ENCODE peak calls at places on chromosomes 13 and 19, in nine cellular contexts. One of them, this sample, is unnamed.

GRCh38 chr13:86446311-86446710 is 647.1 kb upstream of the SLITRK6 start:
- DNase-seq in left ventricle myocardium inferior: no peak
- DNase-seq in AG09319: no peak
- DNase-seq in cardiac fibroblast: no peak
- DNase-seq in progenitor cell of endocrine pancreas: no peak
- DNase-seq in ovary: no peak
- DNase-seq in Calu3: no peak
- DNase-seq in H9: peak; percentile 66
- DNase-seq in fibroblast of lung: peak; percentile 91
- DNase-seq in this sample: no peak

GRCh38 chr13:80361883-80362327 is 21.0 kb upstream of the SPRY2 start:
- DNase-seq in Calu3: no peak
- DNase-seq in progenitor cell of endocrine pancreas: no peak
- DNase-seq in cardiac fibroblast: no peak
- DNase-seq in left ventricle myocardium inferior: no peak
- DNase-seq in AG09319: no peak
- DNase-seq in H9: peak; percentile 36
- DNase-seq in ovary: no peak
- DNase-seq in fibroblast of lung: no peak
- DNase-seq in this sample: no peak

GRCh38 chr19:46875234-46875633 is 14.4 kb downstream of the ARHGAP35 start:
- DNase-seq in H9: no peak
- DNase-seq in cardiac fibroblast: no peak
- DNase-seq in Calu3: no peak
- DNase-seq in fibroblast of lung: peak; percentile 25
- DNase-seq in left ventricle myocardium inferior: no peak
- DNase-seq in progenitor cell of endocrine pancreas: no peak
- DNase-seq in AG09319: no peak
- DNase-seq in ovary: no peak
- DNase-seq in this sample: no peak

GRCh38 chr13:64471916-64472315 is 2758.2 kb downstream of the PCDH9 start:
- DNase-seq in fibroblast of lung: peak; percentile 51
- DNase-seq in Calu3: no peak
- DNase-seq in H9: no peak
- DNase-seq in progenitor cell of endocrine pancreas: no peak
- DNase-seq in AG09319: no peak
- DNase-seq in ovary: no peak
- DNase-seq in left ventricle myocardium inferior: no peak
- DNase-seq in cardiac fibroblast: peak; percentile 75
- DNase-seq in this sample: no peak

GRCh38 chr19:45981350-45981749 is 7.7 kb upstream of the NOVA2 start:
- DNase-seq in fibroblast of lung: peak; percentile 57
- DNase-seq in ovary: no peak
- DNase-seq in H9: no peak
- DNase-seq in Calu3: no peak
- DNase-seq in progenitor cell of endocrine pancreas: no peak
- DNase-seq in AG09319: no peak
- DNase-seq in left ventricle myocardium inferior: no peak
- DNase-seq in cardiac fibroblast: no peak
- DNase-seq in this sample: no peak

GRCh38 chr13:43058836-43059235 is 35.5 kb downstream of the DNAJC15 start:
- DNase-seq in progenitor cell of endocrine pancreas: no peak
- DNase-seq in fibroblast of lung: peak; percentile 48
- DNase-seq in H9: no peak
- DNase-seq in Calu3: no peak
- DNase-seq in left ventricle myocardium inferior: no peak
- DNase-seq in AG09319: no peak
- DNase-seq in ovary: no peak
- DNase-seq in cardiac fibroblast: no peak
- DNase-seq in this sample: no peak

GRCh38 chr13:50122465-50122864 is 107.2 kb downstream of the KCNRG start:
- DNase-seq in ovary: no peak
- DNase-seq in Calu3: no peak
- DNase-seq in fibroblast of lung: no peak
- DNase-seq in progenitor cell of endocrine pancreas: no peak
- DNase-seq in H9: no peak
- DNase-seq in cardiac fibroblast: no peak
- DNase-seq in AG09319: no peak
- DNase-seq in left ventricle myocardium inferior: no peak
- DNase-seq in this sample: no peak

GRCh38 chr13:93476175-93476574 is 249.6 kb downstream of the GPC6 start:
- DNase-seq in progenitor cell of endocrine pancreas: no peak
- DNase-seq in H9: no peak
- DNase-seq in Calu3: no peak
- DNase-seq in fibroblast of lung: peak; percentile 96
- DNase-seq in cardiac fibroblast: peak; percentile 25
- DNase-seq in AG09319: peak; percentile 2
- DNase-seq in ovary: no peak
- DNase-seq in left ventricle myocardium inferior: no peak
- DNase-seq in this sample: no peak

GRCh38 chr13:74767031-74767430 is 632.8 kb upstream of the KLF12 start:
- DNase-seq in progenitor cell of endocrine pancreas: no peak
- DNase-seq in cardiac fibroblast: peak; percentile 90
- DNase-seq in left ventricle myocardium inferior: no peak
- DNase-seq in H9: no peak
- DNase-seq in AG09319: no peak
- DNase-seq in fibroblast of lung: peak; percentile 57
- DNase-seq in Calu3: no peak
- DNase-seq in ovary: no peak
- DNase-seq in this sample: no peak

GRCh38 chr19:16760990-16761389 is 41.3 kb downstream of the NWD1 start:
- DNase-seq in AG09319: no peak
- DNase-seq in ovary: no peak
- DNase-seq in H9: no peak
- DNase-seq in fibroblast of lung: no peak
- DNase-seq in left ventricle myocardium inferior: no peak
- DNase-seq in Calu3: no peak
- DNase-seq in cardiac fibroblast: no peak
- DNase-seq in progenitor cell of endocrine pancreas: no peak
- DNase-seq in this sample: no peak

DNA sequence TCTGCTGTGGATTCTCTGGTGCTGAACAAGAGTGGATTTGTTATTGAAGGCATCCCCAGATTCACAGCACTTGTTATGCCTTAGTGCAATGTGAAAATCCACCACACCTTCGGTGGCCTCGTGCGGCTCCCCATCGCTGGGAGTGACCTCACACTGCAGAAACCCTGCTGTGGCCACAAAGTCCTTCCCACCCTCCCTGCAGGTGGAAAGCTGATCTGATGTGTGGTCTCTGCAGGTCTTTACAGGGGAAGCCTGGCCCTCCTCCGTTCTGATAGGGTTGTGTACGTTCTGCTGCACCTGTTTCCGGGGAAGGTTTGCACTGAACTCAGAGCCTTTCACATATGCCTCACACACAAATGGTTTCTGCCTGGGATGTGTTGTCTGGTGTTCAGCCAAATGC is 5.0 kb downstream of the ZNF792 start:
- DNase-seq in ovary: no peak
- DNase-seq in progenitor cell of endocrine pancreas: no peak
- DNase-seq in left ventricle myocardium inferior: no peak
- DNase-seq in fibroblast of lung: no peak
- DNase-seq in H9: no peak
- DNase-seq in Calu3: no peak
- DNase-seq in cardiac fibroblast: no peak
- DNase-seq in AG09319: no peak
- DNase-seq in this sample: no peak
- TF ChIP-seq CTCF in ovary: no peak
- TF ChIP-seq CTCF in progenitor cell of endocrine pancreas: no peak
- TF ChIP-seq CTCF in left ventricle myocardium inferior: no peak
- TF ChIP-seq CTCF in fibroblast of lung: no peak
- TF ChIP-seq CTCF in H9: no peak
- TF ChIP-seq CTCF in Calu3: no peak
- TF ChIP-seq CTCF in cardiac fibroblast: no peak
- TF ChIP-seq CTCF in AG09319: no peak
- TF ChIP-seq CTCF in this sample: no peak

GRCh38 chr13:77751513-77752456 is 54.3 kb downstream of the SLAIN1 start:
- DNase-seq in AG09319: peak; percentile 11
- DNase-seq in Calu3: peak; percentile 7
- DNase-seq in H9: peak; percentile 41
- DNase-seq in cardiac fibroblast: peak; percentile 70
- DNase-seq in left ventricle myocardium inferior: no peak
- DNase-seq in ovary: no peak
- DNase-seq in fibroblast of lung: peak; percentile 29
- DNase-seq in progenitor cell of endocrine pancreas: no peak
- DNase-seq in this sample: no peak
- TF ChIP-seq CTCF in AG09319: peak; percentile 87
- TF ChIP-seq CTCF in Calu3: no peak
- TF ChIP-seq CTCF in H9: peak; percentile 81
- TF ChIP-seq CTCF in cardiac fibroblast: peak; percentile 73
- TF ChIP-seq CTCF in left ventricle myocardium inferior: peak; percentile 81
- TF ChIP-seq CTCF in ovary: no peak
- TF ChIP-seq CTCF in fibroblast of lung: peak; percentile 82
- TF ChIP-seq CTCF in progenitor cell of endocrine pancreas: peak; percentile 85
- TF ChIP-seq CTCF in this sample: peak; percentile 73

DNA sequence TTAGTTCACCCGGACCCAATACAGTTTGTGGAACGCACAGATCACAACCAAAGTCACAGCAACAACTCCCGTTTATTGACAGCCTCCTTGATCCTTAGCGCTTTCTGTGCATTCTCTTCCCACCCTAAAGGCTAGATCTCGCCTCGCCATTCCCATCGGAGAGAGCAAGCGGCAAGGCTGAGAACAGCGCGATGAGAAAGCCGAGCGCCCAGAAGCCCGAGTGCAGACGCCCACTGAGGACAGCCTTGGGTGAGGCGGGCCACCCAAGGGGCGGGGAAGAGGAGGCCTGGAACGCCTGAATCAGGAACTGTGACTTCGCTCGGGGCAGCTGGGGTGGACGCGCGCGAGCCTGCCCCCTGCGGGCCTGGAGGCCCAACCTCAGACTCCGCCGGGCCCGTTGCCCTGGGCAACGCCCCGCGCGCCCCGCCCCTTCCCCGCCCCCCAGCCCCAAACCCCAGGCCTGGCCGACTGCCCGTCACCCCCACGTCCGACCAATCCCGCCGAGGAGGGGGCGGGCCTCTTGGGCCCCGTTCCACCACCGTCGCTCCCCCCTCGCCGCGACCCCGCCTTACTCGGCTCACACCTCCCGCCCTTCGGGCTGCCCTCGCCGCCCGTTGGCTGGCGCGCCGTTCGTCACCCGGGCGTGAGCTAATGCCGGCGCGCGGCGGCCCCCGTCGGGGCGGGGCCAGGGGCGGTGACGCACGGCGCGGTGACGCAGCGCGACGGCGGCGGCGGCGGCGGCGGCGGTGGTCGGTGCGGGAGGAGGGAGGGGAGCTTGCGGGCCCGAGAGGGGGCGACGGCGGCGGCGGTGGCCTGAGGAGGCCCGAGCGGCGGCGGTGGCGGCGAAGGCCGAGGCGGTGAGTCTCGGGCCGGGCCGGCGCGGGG is at the start of gene SAMD4B:
- DNase-seq in progenitor cell of endocrine pancreas: peak; percentile 98
- DNase-seq in fibroblast of lung: peak; percentile 96
- DNase-seq in H9: peak; percentile 99
- DNase-seq in ovary: peak; percentile 100
- DNase-seq in left ventricle myocardium inferior: peak; percentile 99
- DNase-seq in cardiac fibroblast: peak; percentile 97
- DNase-seq in Calu3: peak; percentile 100
- DNase-seq in AG09319: peak; percentile 97
- DNase-seq in this sample: peak; percentile 100
- TF ChIP-seq CTCF in progenitor cell of endocrine pancreas: peak; percentile 86
- TF ChIP-seq CTCF in fibroblast of lung: peak; percentile 54
- TF ChIP-seq CTCF in H9: peak; percentile 83
- TF ChIP-seq CTCF in ovary: peak; percentile 94
- TF ChIP-seq CTCF in left ventricle myocardium inferior: peak; percentile 89
- TF ChIP-seq CTCF in cardiac fibroblast: peak; percentile 62
- TF ChIP-seq CTCF in Calu3: peak; percentile 70
- TF ChIP-seq CTCF in AG09319: peak; percentile 56
- TF ChIP-seq CTCF in this sample: peak; percentile 80

GRCh38 chr19:39935262-39935661 is 828 bp upstream of the FCGBP start:
- DNase-seq in AG09319: no peak
- DNase-seq in progenitor cell of endocrine pancreas: no peak
- DNase-seq in Calu3: no peak
- DNase-seq in fibroblast of lung: no peak
- DNase-seq in H9: no peak
- DNase-seq in left ventricle myocardium inferior: no peak
- DNase-seq in cardiac fibroblast: no peak
- DNase-seq in ovary: no peak
- DNase-seq in this sample: no peak
- TF ChIP-seq CTCF in AG09319: no peak
- TF ChIP-seq CTCF in progenitor cell of endocrine pancreas: no peak
- TF ChIP-seq CTCF in Calu3: no peak
- TF ChIP-seq CTCF in fibroblast of lung: no peak
- TF ChIP-seq CTCF in H9: peak; percentile 32
- TF ChIP-seq CTCF in left ventricle myocardium inferior: no peak
- TF ChIP-seq CTCF in cardiac fibroblast: no peak
- TF ChIP-seq CTCF in ovary: no peak
- TF ChIP-seq CTCF in this sample: no peak